ENCODE peak calls at places on chromosomes 2 and 18, in seven cellular contexts. One of them, this sample, is unnamed.

GRCh38 chr2:152674334-152674733 is 42.9 kb downstream of the PRPF40A start:
- DNase-seq in GM23338: no peak
- DNase-seq in A549: no peak
- DNase-seq in HCT116: no peak
- DNase-seq in K562: no peak
- DNase-seq in HepG2: no peak
- DNase-seq in GM12878: no peak
- DNase-seq in this sample: no peak

GRCh38 chr2:221943078-221943810 is 355.6 kb downstream of the PAX3 start:
- DNase-seq in GM23338: no peak
- DNase-seq in A549: no peak
- DNase-seq in HCT116: no peak
- DNase-seq in K562: no peak
- DNase-seq in HepG2: no peak
- DNase-seq in GM12878: no peak
- DNase-seq in this sample: no peak

GRCh38 chr2:7599462-7600258 is 682.4 kb downstream of the RNF144A start:
- DNase-seq in GM23338: no peak
- DNase-seq in A549: no peak
- DNase-seq in HCT116: no peak
- DNase-seq in K562: no peak
- DNase-seq in HepG2: no peak
- DNase-seq in GM12878: no peak
- DNase-seq in this sample: no peak

GRCh38 chr2:2647156-2647555 is 316.1 kb upstream of the MYT1L start:
- DNase-seq in GM23338: no peak
- DNase-seq in A549: no peak
- DNase-seq in HCT116: no peak
- DNase-seq in K562: no peak
- DNase-seq in HepG2: no peak
- DNase-seq in GM12878: no peak
- DNase-seq in this sample: no peak

GRCh38 chr2:231094671-231095346 is 30.0 kb downstream of the HTR2B start:
- DNase-seq in GM23338: no peak
- DNase-seq in A549: no peak
- DNase-seq in HCT116: no peak
- DNase-seq in K562: no peak
- DNase-seq in HepG2: no peak
- DNase-seq in GM12878: no peak
- DNase-seq in this sample: no peak

GRCh38 chr2:240392084-240392947 is 43.1 kb upstream of the GPC1 start:
- DNase-seq in GM23338: no peak
- DNase-seq in A549: no peak
- DNase-seq in HCT116: no peak
- DNase-seq in K562: no peak
- DNase-seq in HepG2: no peak
- DNase-seq in GM12878: no peak
- DNase-seq in this sample: no peak

GRCh38 chr2:7929276-7929675 is 752.6 kb upstream of the ID2 start:
- DNase-seq in GM23338: no peak
- DNase-seq in A549: no peak
- DNase-seq in HCT116: no peak
- DNase-seq in K562: no peak
- DNase-seq in HepG2: no peak
- DNase-seq in GM12878: no peak
- DNase-seq in this sample: no peak

GRCh38 chr2:159072795-159073194 is 104.4 kb downstream of the TANC1 start:
- DNase-seq in GM23338: no peak
- DNase-seq in A549: no peak
- DNase-seq in HCT116: no peak
- DNase-seq in K562: no peak
- DNase-seq in HepG2: no peak
- DNase-seq in GM12878: no peak
- DNase-seq in this sample: no peak

GRCh38 chr2:8554296-8554806 is 127.5 kb upstream of the ID2 start:
- DNase-seq in GM23338: no peak
- DNase-seq in A549: no peak
- DNase-seq in HCT116: no peak
- DNase-seq in K562: no peak
- DNase-seq in HepG2: no peak
- DNase-seq in GM12878: no peak
- DNase-seq in this sample: no peak

GRCh38 chr2:42488297-42488696 is 5.5 kb downstream of the KCNG3 start:
- DNase-seq in GM23338: no peak
- DNase-seq in A549: no peak
- DNase-seq in HCT116: no peak
- DNase-seq in K562: no peak
- DNase-seq in HepG2: no peak
- DNase-seq in GM12878: no peak
- DNase-seq in this sample: no peak

GRCh38 chr2:219965287-219965870 is 337.9 kb downstream of the SLC4A3 start:
- DNase-seq in GM23338: peak; percentile 77
- DNase-seq in A549: no peak
- DNase-seq in HCT116: no peak
- DNase-seq in K562: no peak
- DNase-seq in HepG2: no peak
- DNase-seq in GM12878: no peak
- DNase-seq in this sample: no peak

GRCh38 chr2:67268806-67269205 is 128.3 kb upstream of the ETAA1 start:
- DNase-seq in GM23338: no peak
- DNase-seq in A549: peak; percentile 18
- DNase-seq in HCT116: no peak
- DNase-seq in K562: no peak
- DNase-seq in HepG2: no peak
- DNase-seq in GM12878: no peak
- DNase-seq in this sample: no peak

GRCh38 chr2:64453710-64454315 is at the start of gene LGALSL:
- DNase-seq in GM23338: peak; percentile 88
- DNase-seq in A549: peak; percentile 78
- DNase-seq in HCT116: peak; percentile 49
- DNase-seq in K562: peak; percentile 80
- DNase-seq in HepG2: peak; percentile 66
- DNase-seq in GM12878: no peak
- DNase-seq in this sample: no peak

GRCh38 chr2:128214251-128214650 is 104.4 kb downstream of the HS6ST1 start:
- DNase-seq in GM23338: no peak
- DNase-seq in A549: no peak
- DNase-seq in HCT116: no peak
- DNase-seq in K562: no peak
- DNase-seq in HepG2: no peak
- DNase-seq in GM12878: no peak
- DNase-seq in this sample: no peak

GRCh38 chr2:128219891-128220290 is 98.8 kb downstream of the HS6ST1 start:
- DNase-seq in GM23338: no peak
- DNase-seq in A549: no peak
- DNase-seq in HCT116: no peak
- DNase-seq in K562: no peak
- DNase-seq in HepG2: no peak
- DNase-seq in GM12878: no peak
- DNase-seq in this sample: no peak

GRCh38 chr2:128217671-128218070 is 101.0 kb downstream of the HS6ST1 start:
- DNase-seq in GM23338: no peak
- DNase-seq in A549: peak; percentile 25
- DNase-seq in HCT116: no peak
- DNase-seq in K562: no peak
- DNase-seq in HepG2: no peak
- DNase-seq in GM12878: no peak
- DNase-seq in this sample: no peak

GRCh38 chr2:128214866-128215460 is 103.7 kb downstream of the HS6ST1 start:
- DNase-seq in GM23338: no peak
- DNase-seq in A549: no peak
- DNase-seq in HCT116: no peak
- DNase-seq in K562: no peak
- DNase-seq in HepG2: no peak
- DNase-seq in GM12878: no peak
- DNase-seq in this sample: no peak

DNA sequence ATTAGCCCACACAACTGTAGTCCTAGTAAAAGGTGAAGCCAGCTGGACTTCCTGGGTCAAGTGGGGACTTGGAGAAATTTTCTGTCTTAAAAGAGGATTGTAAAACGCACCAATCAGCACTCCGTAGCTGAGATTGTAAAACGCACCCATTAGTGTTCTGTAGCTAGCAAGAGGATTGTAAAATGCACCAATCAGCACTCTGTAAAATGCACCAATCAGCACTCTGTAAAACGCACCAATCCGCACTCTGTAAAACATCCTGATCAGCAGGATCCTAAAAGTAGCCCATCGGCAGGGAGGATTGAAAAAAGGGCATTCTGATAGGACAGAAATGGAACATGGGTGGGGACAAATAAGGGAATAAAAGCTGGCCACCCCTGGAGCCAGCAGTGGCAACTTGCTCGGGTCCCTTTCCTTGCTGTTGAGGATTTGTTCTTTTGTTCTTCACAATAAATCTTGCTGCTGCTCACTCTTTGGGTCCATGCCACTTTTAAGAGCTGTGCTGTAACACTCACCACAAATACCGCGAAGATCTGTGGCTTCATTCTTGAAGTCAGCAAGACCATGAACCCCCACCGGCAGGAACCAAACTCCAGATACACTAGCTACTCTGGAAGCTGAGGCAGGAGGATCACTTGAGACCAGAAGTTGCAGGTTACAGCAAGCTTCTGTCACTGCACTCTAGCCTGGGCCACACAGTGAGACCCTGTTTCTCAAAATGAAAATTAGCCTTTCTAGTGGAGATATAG is 102.6 kb downstream of the HS6ST1 start:
- DNase-seq in GM23338: no peak
- DNase-seq in A549: no peak
- DNase-seq in HCT116: no peak
- DNase-seq in K562: no peak
- DNase-seq in HepG2: no peak
- DNase-seq in GM12878: no peak
- DNase-seq in this sample: peak; percentile 81
- TF ChIP-seq REST in GM23338: no peak
- TF ChIP-seq REST in A549: no peak
- TF ChIP-seq REST in HCT116: no peak
- TF ChIP-seq REST in K562: no peak
- TF ChIP-seq REST in HepG2: no peak
- TF ChIP-seq REST in GM12878: no peak
- TF ChIP-seq REST in this sample: no peak

DNA sequence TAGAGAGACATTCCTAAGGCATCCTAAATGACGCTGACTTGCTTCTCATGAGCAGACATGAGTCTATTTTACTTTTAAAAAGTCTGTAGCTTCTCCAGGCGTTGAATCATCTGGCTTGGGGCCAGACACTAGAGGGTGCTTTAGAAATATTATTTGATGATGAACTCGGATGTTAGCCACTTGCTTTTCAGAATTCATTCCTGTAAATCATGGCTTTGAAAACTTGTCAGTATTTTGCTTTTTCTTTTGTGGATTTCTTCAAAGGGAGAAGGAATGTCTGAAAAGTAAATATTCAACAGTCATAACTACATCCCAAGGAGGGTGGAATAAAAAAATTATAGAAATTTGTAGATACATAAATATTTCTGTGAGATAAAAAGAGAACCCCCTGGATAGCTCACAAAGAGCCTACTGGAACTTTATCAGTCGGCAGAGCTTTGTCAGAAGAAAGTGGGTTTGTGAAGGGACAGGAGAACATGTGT is 370.8 kb downstream of the OSR1 start:
- DNase-seq in GM23338: no peak
- DNase-seq in A549: peak; percentile 84
- DNase-seq in HCT116: peak; percentile 44
- DNase-seq in K562: no peak
- DNase-seq in HepG2: peak; percentile 34
- DNase-seq in GM12878: no peak
- DNase-seq in this sample: no peak
- TF ChIP-seq REST in GM23338: no peak
- TF ChIP-seq REST in A549: no peak
- TF ChIP-seq REST in HCT116: no peak
- TF ChIP-seq REST in K562: no peak
- TF ChIP-seq REST in HepG2: no peak
- TF ChIP-seq REST in GM12878: no peak
- TF ChIP-seq REST in this sample: no peak

DNA sequence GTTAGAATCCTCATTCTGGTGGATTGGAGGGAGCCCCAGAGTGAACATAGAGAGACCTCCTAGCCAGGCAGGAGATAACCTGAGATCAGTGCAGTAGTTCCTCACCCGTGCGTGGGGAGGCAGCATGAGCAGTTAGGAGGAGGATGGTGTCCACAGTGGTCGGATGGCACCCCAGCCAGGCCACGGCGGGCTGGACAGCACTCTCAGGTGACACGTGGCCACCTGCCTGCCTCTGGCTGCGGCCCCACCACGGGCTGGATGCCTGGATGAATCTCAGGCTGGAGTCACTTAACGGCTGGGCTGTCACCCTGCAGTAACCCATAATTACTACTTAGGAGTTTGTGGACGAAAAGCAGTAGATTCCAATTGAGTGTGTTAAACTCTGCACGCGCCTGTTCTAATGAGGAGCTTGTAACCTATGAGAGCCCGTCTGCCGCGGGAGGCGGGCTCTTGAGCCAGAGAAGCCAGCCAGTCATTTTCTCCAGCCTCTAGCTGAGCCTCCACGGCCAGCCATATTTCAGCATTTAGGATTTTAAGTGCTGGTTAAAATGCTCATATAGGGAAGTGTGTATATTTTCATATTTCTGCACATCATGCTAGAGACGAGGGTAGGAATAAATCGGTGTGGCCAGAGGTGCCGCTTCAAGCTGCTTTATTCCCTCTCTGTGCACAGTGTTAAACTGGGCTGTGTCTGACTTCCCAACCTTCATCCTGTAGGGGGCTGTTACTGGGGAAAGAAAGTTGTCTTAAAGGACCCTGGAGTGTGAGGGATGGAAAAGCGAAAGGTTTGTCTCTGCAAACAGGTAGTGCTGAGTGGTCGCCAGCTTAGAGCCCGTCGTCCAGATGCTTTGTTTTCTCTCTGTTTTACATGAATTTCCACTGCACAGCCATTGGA is 144.0 kb downstream of the GLI2 start:
- DNase-seq in GM23338: peak; percentile 56
- DNase-seq in A549: no peak
- DNase-seq in HCT116: no peak
- DNase-seq in K562: no peak
- DNase-seq in HepG2: no peak
- DNase-seq in GM12878: no peak
- DNase-seq in this sample: no peak
- TF ChIP-seq REST in GM23338: no peak
- TF ChIP-seq REST in A549: no peak
- TF ChIP-seq REST in HCT116: no peak
- TF ChIP-seq REST in K562: no peak
- TF ChIP-seq REST in HepG2: no peak
- TF ChIP-seq REST in GM12878: no peak
- TF ChIP-seq REST in this sample: no peak

GRCh38 chr2:141767051-141767450 is 363.8 kb downstream of the LRP1B start:
- DNase-seq in GM23338: no peak
- DNase-seq in A549: no peak
- DNase-seq in HCT116: no peak
- DNase-seq in K562: no peak
- DNase-seq in HepG2: no peak
- DNase-seq in GM12878: no peak
- DNase-seq in this sample: no peak
- TF ChIP-seq REST in GM23338: no peak
- TF ChIP-seq REST in A549: no peak
- TF ChIP-seq REST in HCT116: no peak
- TF ChIP-seq REST in K562: no peak
- TF ChIP-seq REST in HepG2: no peak
- TF ChIP-seq REST in GM12878: no peak
- TF ChIP-seq REST in this sample: no peak

GRCh38 chr18:34031810-34032209 is 192.9 kb downstream of the NOL4 start:
- DNase-seq in GM23338: peak; percentile 16
- DNase-seq in A549: no peak
- DNase-seq in HCT116: no peak
- DNase-seq in K562: no peak
- DNase-seq in HepG2: no peak
- DNase-seq in GM12878: no peak
- DNase-seq in this sample: no peak
- TF ChIP-seq REST in GM23338: no peak
- TF ChIP-seq REST in A549: no peak
- TF ChIP-seq REST in HCT116: no peak
- TF ChIP-seq REST in K562: no peak
- TF ChIP-seq REST in HepG2: no peak
- TF ChIP-seq REST in GM12878: no peak
- TF ChIP-seq REST in this sample: no peak

GRCh38 chr2:168626096-168626495 is 170.0 kb downstream of the CERS6 start:
- DNase-seq in GM23338: no peak
- DNase-seq in A549: no peak
- DNase-seq in HCT116: no peak
- DNase-seq in K562: no peak
- DNase-seq in HepG2: no peak
- DNase-seq in GM12878: no peak
- DNase-seq in this sample: peak; percentile 45
- TF ChIP-seq REST in GM23338: no peak
- TF ChIP-seq REST in A549: no peak
- TF ChIP-seq REST in HCT116: no peak
- TF ChIP-seq REST in K562: no peak
- TF ChIP-seq REST in HepG2: no peak
- TF ChIP-seq REST in GM12878: no peak
- TF ChIP-seq REST in this sample: no peak